ENCODE peak calls at places on chromosomes 11 and 22, in six cellular contexts. I is ACHN; K is activated CD4-positive, CD25-positive, alpha-beta regulatory T cell treated with anti-CD3 and anti-CD28 coated beads, Interleukin-2, amount 50 U/mL, for 16 hours; B is lung; P is uterus; L is fibroblast of the aortic adventitia. F is an unnamed sample.

GRCh38 chr11:117819096-117820040 is 5.2 kb downstream of the FXYD2 start:
- DNase-seq in L (peak), P (peak), I (peak), K (no peak), B (no peak), F (peak)

GRCh38 chr22:31588970-31589675 is 72.9 kb downstream of the PISD start:
- DNase-seq in K (no peak), B (no peak), I (no peak), L (no peak), P (no peak), F (no peak)

GRCh38 chr11:2778630-2779498 is 79.1 kb upstream of the KCNQ1OT1 start:
- DNase-seq in P (peak), K (no peak), L (peak), I (no peak), B (peak), F (peak)

GRCh38 chr22:23565942-23566715 is 14.0 kb downstream of the IGLL1 start:
- DNase-seq in L (no peak), I (no peak), K (no peak), P (no peak), B (no peak), F (peak)

GRCh38 chr11:114606003-114606801 is 10.6 kb upstream of the NXPE4 start:
- DNase-seq in L (peak), K (no peak), P (no peak), B (no peak), I (no peak), F (peak)

GRCh38 chr11:84420261-84420660 is 1134.1 kb upstream of the CCDC90B start:
- DNase-seq in L (peak), B (no peak), K (no peak), I (no peak), P (no peak), F (no peak)

GRCh38 chr22:17536269-17536668 is 27.0 kb upstream of the SLC25A18 start:
- DNase-seq in I (peak), L (peak), P (no peak), B (peak), K (no peak), F (no peak)

GRCh38 chr11:36123353-36124220 is 165.6 kb downstream of the COMMD9 start:
- DNase-seq in P (no peak), I (no peak), K (no peak), B (no peak), L (no peak), F (no peak)

GRCh38 chr11:93198221-93198650 is 445 bp upstream of the SLC36A4 start:
- DNase-seq in P (no peak), K (no peak), I (peak), L (peak), B (no peak), F (no peak)

GRCh38 chr22:49234459-49234858 is 593.2 kb downstream of the BRD1 start:
- DNase-seq in P (no peak), B (peak), L (no peak), K (no peak), I (no peak), F (no peak)

GRCh38 chr11:121890377-121890776 is 225.6 kb downstream of the BLID start:
- DNase-seq in K (no peak), L (peak), I (no peak), P (no peak), B (no peak), F (no peak)

GRCh38 chr11:132948252-132948651 is 584.0 kb downstream of the OPCML start:
- DNase-seq in P (no peak), K (no peak), L (no peak), B (no peak), I (no peak), F (no peak)

F was measured in endodermal cell.